ENCODE peak calls at places on chromosomes 5 and 9, in nine cellular contexts. One of them, this sample, is unnamed.

GRCh38 chr5:160315968-160316367 is 3.6 kb upstream of the CCNJL start:
- DNase-seq in CD4-positive, CD25-positive, alpha-beta regulatory T cell: no peak
- DNase-seq in OCI-LY7: peak; percentile 4
- DNase-seq in prostate gland: peak; percentile 39
- DNase-seq in IMR-90: peak; percentile 73
- DNase-seq in adrenal gland: no peak
- DNase-seq in left ventricle myocardium inferior: no peak
- DNase-seq in neuronal stem cell: no peak
- DNase-seq in GM23248: no peak
- DNase-seq in this sample: no peak

GRCh38 chr5:516980-517379 is 7.3 kb downstream of the SLC9A3 start:
- DNase-seq in CD4-positive, CD25-positive, alpha-beta regulatory T cell: no peak
- DNase-seq in left ventricle myocardium inferior: no peak
- DNase-seq in adrenal gland: no peak
- DNase-seq in prostate gland: no peak
- DNase-seq in IMR-90: no peak
- DNase-seq in neuronal stem cell: no peak
- DNase-seq in OCI-LY7: no peak
- DNase-seq in GM23248: no peak
- DNase-seq in this sample: no peak

GRCh38 chr5:140134277-140134935 is 8.7 kb downstream of the IGIP start:
- DNase-seq in GM23248: no peak
- DNase-seq in prostate gland: no peak
- DNase-seq in adrenal gland: peak; percentile 24
- DNase-seq in OCI-LY7: no peak
- DNase-seq in CD4-positive, CD25-positive, alpha-beta regulatory T cell: no peak
- DNase-seq in left ventricle myocardium inferior: no peak
- DNase-seq in IMR-90: no peak
- DNase-seq in neuronal stem cell: no peak
- DNase-seq in this sample: no peak

GRCh38 chr9:115154969-115155534 is 37.1 kb upstream of the TNC start:
- DNase-seq in neuronal stem cell: no peak
- DNase-seq in adrenal gland: no peak
- DNase-seq in IMR-90: no peak
- DNase-seq in CD4-positive, CD25-positive, alpha-beta regulatory T cell: no peak
- DNase-seq in prostate gland: no peak
- DNase-seq in GM23248: no peak
- DNase-seq in OCI-LY7: no peak
- DNase-seq in left ventricle myocardium inferior: no peak
- DNase-seq in this sample: no peak

GRCh38 chr9:22065431-22065830 is 56.3 kb upstream of the CDKN2B start:
- DNase-seq in left ventricle myocardium inferior: no peak
- DNase-seq in prostate gland: no peak
- DNase-seq in CD4-positive, CD25-positive, alpha-beta regulatory T cell: no peak
- DNase-seq in adrenal gland: no peak
- DNase-seq in IMR-90: no peak
- DNase-seq in GM23248: no peak
- DNase-seq in neuronal stem cell: no peak
- DNase-seq in OCI-LY7: no peak
- DNase-seq in this sample: no peak

GRCh38 chr5:172119921-172120688 is 67.9 kb downstream of the STK10 start:
- DNase-seq in adrenal gland: no peak
- DNase-seq in IMR-90: no peak
- DNase-seq in GM23248: no peak
- DNase-seq in neuronal stem cell: no peak
- DNase-seq in CD4-positive, CD25-positive, alpha-beta regulatory T cell: no peak
- DNase-seq in left ventricle myocardium inferior: no peak
- DNase-seq in OCI-LY7: no peak
- DNase-seq in prostate gland: no peak
- DNase-seq in this sample: no peak

GRCh38 chr5:66643383-66643782 is 47.2 kb downstream of the MAST4 start:
- DNase-seq in GM23248: no peak
- DNase-seq in CD4-positive, CD25-positive, alpha-beta regulatory T cell: no peak
- DNase-seq in IMR-90: no peak
- DNase-seq in prostate gland: no peak
- DNase-seq in OCI-LY7: no peak
- DNase-seq in neuronal stem cell: no peak
- DNase-seq in left ventricle myocardium inferior: no peak
- DNase-seq in adrenal gland: no peak
- DNase-seq in this sample: no peak

GRCh38 chr5:135195267-135195603 is 161.2 kb upstream of the PITX1 start:
- DNase-seq in IMR-90: no peak
- DNase-seq in CD4-positive, CD25-positive, alpha-beta regulatory T cell: no peak
- DNase-seq in adrenal gland: peak; percentile 29
- DNase-seq in prostate gland: no peak
- DNase-seq in GM23248: peak; percentile 35
- DNase-seq in neuronal stem cell: no peak
- DNase-seq in left ventricle myocardium inferior: no peak
- DNase-seq in OCI-LY7: no peak
- DNase-seq in this sample: no peak

GRCh38 chr5:68409259-68409658 is 193.7 kb downstream of the PIK3R1 start:
- DNase-seq in CD4-positive, CD25-positive, alpha-beta regulatory T cell: no peak
- DNase-seq in OCI-LY7: no peak
- DNase-seq in adrenal gland: no peak
- DNase-seq in GM23248: peak; percentile 80
- DNase-seq in IMR-90: peak; percentile 55
- DNase-seq in prostate gland: no peak
- DNase-seq in left ventricle myocardium inferior: no peak
- DNase-seq in neuronal stem cell: no peak
- DNase-seq in this sample: no peak

GRCh38 chr5:83516962-83517750 is 45.6 kb downstream of the VCAN start:
- DNase-seq in neuronal stem cell: no peak
- DNase-seq in IMR-90: peak; percentile 55
- DNase-seq in adrenal gland: no peak
- DNase-seq in OCI-LY7: no peak
- DNase-seq in left ventricle myocardium inferior: no peak
- DNase-seq in prostate gland: no peak
- DNase-seq in GM23248: peak; percentile 34
- DNase-seq in CD4-positive, CD25-positive, alpha-beta regulatory T cell: no peak
- DNase-seq in this sample: no peak

GRCh38 chr9:133000842-133001241 is 22.3 kb downstream of the GFI1B start:
- DNase-seq in adrenal gland: no peak
- DNase-seq in neuronal stem cell: no peak
- DNase-seq in CD4-positive, CD25-positive, alpha-beta regulatory T cell: no peak
- DNase-seq in IMR-90: no peak
- DNase-seq in OCI-LY7: no peak
- DNase-seq in prostate gland: no peak
- DNase-seq in GM23248: no peak
- DNase-seq in left ventricle myocardium inferior: no peak
- DNase-seq in this sample: no peak

GRCh38 chr9:71937070-71937625 is 25.7 kb downstream of the C9orf85 start:
- DNase-seq in OCI-LY7: no peak
- DNase-seq in adrenal gland: no peak
- DNase-seq in neuronal stem cell: no peak
- DNase-seq in GM23248: no peak
- DNase-seq in IMR-90: no peak
- DNase-seq in CD4-positive, CD25-positive, alpha-beta regulatory T cell: no peak
- DNase-seq in prostate gland: no peak
- DNase-seq in left ventricle myocardium inferior: no peak
- DNase-seq in this sample: no peak

GRCh38 chr9:136059321-136059791 is 35.7 kb downstream of the NACC2 start:
- DNase-seq in OCI-LY7: no peak
- DNase-seq in CD4-positive, CD25-positive, alpha-beta regulatory T cell: no peak
- DNase-seq in GM23248: no peak
- DNase-seq in adrenal gland: peak; percentile 47
- DNase-seq in neuronal stem cell: no peak
- DNase-seq in prostate gland: no peak
- DNase-seq in left ventricle myocardium inferior: no peak
- DNase-seq in IMR-90: no peak
- DNase-seq in this sample: no peak

GRCh38 chr9:7936201-7936600 is 136.6 kb upstream of the DMAC1 start:
- DNase-seq in left ventricle myocardium inferior: no peak
- DNase-seq in OCI-LY7: no peak
- DNase-seq in IMR-90: no peak
- DNase-seq in GM23248: no peak
- DNase-seq in prostate gland: no peak
- DNase-seq in neuronal stem cell: no peak
- DNase-seq in adrenal gland: no peak
- DNase-seq in CD4-positive, CD25-positive, alpha-beta regulatory T cell: no peak
- DNase-seq in this sample: peak; percentile 23

DNA sequence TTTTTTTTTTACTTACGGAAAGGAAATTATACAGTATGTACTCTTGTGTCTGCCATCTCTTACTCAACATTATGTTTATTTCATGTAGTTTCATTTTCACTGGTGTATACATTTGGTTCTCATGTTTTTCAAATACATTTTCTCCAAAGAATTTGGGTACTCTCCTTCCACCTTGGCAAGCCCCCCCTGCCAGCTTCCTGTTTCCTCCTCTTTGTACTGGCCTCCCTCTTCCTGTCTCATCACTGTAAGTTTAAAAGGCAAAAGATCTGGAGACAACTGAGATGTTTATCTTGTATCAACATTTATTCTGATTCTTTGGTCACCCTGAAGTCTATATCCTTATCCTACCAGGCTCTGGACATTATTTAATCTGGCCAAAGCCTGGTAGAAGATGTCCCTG is 207.2 kb downstream of the SAXO1 start:
- DNase-seq in prostate gland: no peak
- DNase-seq in adrenal gland: no peak
- DNase-seq in IMR-90: peak; percentile 19
- DNase-seq in CD4-positive, CD25-positive, alpha-beta regulatory T cell: no peak
- DNase-seq in GM23248: no peak
- DNase-seq in OCI-LY7: no peak
- DNase-seq in neuronal stem cell: no peak
- DNase-seq in left ventricle myocardium inferior: no peak
- DNase-seq in this sample: no peak
- H3K36me3 ChIP-seq in prostate gland: no peaks in the 10 kb centered on the region
- H3K36me3 ChIP-seq in adrenal gland: no peaks in the 10 kb centered on the region
- H3K36me3 ChIP-seq in IMR-90: no peaks in the 10 kb centered on the region
- H3K36me3 ChIP-seq in CD4-positive, CD25-positive, alpha-beta regulatory T cell: no peaks in the 10 kb centered on the region
- H3K36me3 ChIP-seq in GM23248: peaks cover 76% of the 10 kb centered on the region
- H3K36me3 ChIP-seq in OCI-LY7: no peaks in the 10 kb centered on the region
- H3K36me3 ChIP-seq in neuronal stem cell: no peaks in the 10 kb centered on the region
- H3K36me3 ChIP-seq in left ventricle myocardium inferior: no peaks in the 10 kb centered on the region
- H3K36me3 ChIP-seq in this sample: no peaks in the 10 kb centered on the region

DNA sequence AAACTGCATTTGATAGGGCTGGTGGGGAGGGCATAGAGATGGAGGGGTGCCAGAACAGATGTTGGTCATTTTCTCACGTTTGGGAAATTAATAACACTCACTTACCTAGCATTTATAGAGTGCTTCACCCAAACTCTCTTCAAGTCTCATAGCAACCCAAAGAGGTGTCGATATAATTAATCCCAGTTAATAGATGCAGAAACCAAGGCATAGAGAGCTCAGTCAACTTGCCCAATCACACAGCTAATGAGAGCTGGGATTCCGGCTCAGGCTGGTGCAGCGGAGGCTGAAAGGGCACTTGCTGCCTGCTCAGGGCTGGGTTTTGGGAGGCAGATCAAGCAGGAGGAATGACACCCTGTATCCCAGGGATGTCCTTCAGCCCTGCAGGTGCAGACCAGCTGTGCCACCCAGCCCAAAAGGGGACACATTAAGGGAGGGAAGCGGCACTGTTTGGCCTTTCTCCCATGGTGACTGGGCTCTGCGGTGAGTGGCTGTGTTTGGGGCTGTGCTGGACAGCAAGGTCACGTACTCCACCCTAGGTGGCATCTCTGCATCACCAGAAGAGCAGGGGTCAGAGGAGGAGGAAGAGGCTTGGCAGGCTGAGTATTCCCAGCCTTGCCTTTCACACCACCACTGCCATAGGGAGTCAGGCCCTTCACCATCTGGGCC is 124.0 kb downstream of the MVB12B start:
- DNase-seq in prostate gland: no peak
- DNase-seq in IMR-90: no peak
- DNase-seq in left ventricle myocardium inferior: no peak
- DNase-seq in adrenal gland: no peak
- DNase-seq in GM23248: no peak
- DNase-seq in CD4-positive, CD25-positive, alpha-beta regulatory T cell: no peak
- DNase-seq in OCI-LY7: no peak
- DNase-seq in neuronal stem cell: no peak
- DNase-seq in this sample: no peak
- H3K4me1 ChIP-seq in prostate gland: no peaks in the 10 kb centered on the region
- H3K4me1 ChIP-seq in IMR-90: no peaks in the 10 kb centered on the region
- H3K4me1 ChIP-seq in left ventricle myocardium inferior: no peaks in the 10 kb centered on the region
- H3K4me1 ChIP-seq in adrenal gland: no peaks in the 10 kb centered on the region
- H3K4me1 ChIP-seq in GM23248: no peaks in the 10 kb centered on the region
- H3K4me1 ChIP-seq in CD4-positive, CD25-positive, alpha-beta regulatory T cell: no peaks in the 10 kb centered on the region
- H3K4me1 ChIP-seq in OCI-LY7: no peaks in the 10 kb centered on the region
- H3K4me1 ChIP-seq in neuronal stem cell: peaks cover 11% of the 10 kb centered on the region
- H3K4me1 ChIP-seq in this sample: no peaks in the 10 kb centered on the region

DNA sequence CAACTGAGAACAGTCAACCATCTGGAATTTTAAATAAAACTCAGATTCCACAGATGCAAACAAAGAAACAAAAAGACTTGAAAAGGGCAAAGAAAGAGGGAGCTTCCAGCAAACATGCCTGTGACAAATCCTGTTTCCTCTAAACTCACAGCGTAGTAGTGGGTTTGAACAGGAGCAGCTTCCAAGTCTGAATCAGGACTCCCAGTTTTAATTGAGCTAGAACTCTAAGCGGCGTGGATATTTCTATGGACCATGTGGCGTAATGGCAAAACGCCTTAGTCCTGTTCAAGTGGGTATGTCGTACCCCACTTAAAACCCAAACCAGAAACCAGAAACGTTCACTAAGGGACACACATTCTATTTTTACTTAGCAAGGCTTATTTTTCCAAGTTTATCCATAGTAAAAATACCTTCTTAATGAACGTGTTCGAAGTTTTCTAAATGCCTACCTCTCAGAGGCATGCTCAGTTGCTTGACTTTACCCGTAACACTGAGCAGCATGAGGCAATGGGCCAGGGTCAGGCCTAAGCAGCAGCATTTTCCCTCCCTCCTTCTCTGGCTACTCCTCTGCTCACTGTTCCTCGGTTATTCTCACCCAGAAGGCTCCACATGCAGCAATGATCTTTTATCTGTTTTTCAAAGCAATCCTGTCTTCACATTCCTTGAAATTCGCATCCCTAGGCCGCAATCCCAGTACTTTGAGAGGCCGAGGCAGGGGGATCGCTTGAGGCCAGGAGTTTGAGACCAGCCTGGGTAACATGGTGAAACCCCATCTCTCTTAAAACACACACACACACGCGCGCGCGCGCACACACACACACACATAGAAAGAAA is 77.9 kb downstream of the FNBP1 start:
- DNase-seq in neuronal stem cell: peak; percentile 26
- DNase-seq in GM23248: peak; percentile 85
- DNase-seq in left ventricle myocardium inferior: no peak
- DNase-seq in OCI-LY7: no peak
- DNase-seq in adrenal gland: peak; percentile 37
- DNase-seq in prostate gland: no peak
- DNase-seq in CD4-positive, CD25-positive, alpha-beta regulatory T cell: no peak
- DNase-seq in IMR-90: peak; percentile 93
- DNase-seq in this sample: no peak
- H3K4me3 ChIP-seq in neuronal stem cell: no peak overlapping the region
- H3K4me3 ChIP-seq in GM23248: peak overlapping the region; percentile 42
- H3K4me3 ChIP-seq in left ventricle myocardium inferior: no peak overlapping the region
- H3K4me3 ChIP-seq in OCI-LY7: no peak overlapping the region
- H3K4me3 ChIP-seq in adrenal gland: no peak overlapping the region
- H3K4me3 ChIP-seq in prostate gland: no peak overlapping the region
- H3K4me3 ChIP-seq in CD4-positive, CD25-positive, alpha-beta regulatory T cell: no peak overlapping the region
- H3K4me3 ChIP-seq in IMR-90: no peak overlapping the region
- H3K4me3 ChIP-seq in this sample: no peak overlapping the region

DNA sequence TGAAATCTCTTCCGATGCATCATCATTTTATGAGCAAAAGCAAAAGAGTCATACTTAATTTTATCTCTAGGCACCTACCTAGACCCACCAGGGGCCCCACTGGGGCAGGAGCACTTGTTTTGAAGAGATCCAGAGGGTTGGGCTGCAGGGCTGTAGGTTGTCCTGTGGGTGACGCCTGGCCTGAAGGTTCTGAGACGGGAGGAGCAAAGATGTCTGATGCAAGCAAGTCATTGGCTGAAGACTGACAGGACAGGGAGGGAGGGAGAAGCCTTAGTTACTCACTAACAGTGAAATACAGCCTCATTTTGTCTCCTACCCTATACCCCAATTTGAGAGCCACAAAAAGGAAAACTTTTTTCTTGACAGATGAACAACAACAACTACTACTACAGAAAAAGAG is 17.1 kb upstream of the C9 start:
- DNase-seq in prostate gland: no peak
- DNase-seq in left ventricle myocardium inferior: no peak
- DNase-seq in neuronal stem cell: no peak
- DNase-seq in adrenal gland: no peak
- DNase-seq in CD4-positive, CD25-positive, alpha-beta regulatory T cell: no peak
- DNase-seq in GM23248: peak; percentile 37
- DNase-seq in OCI-LY7: no peak
- DNase-seq in IMR-90: no peak
- DNase-seq in this sample: no peak
- H3K36me3 ChIP-seq in prostate gland: no peaks in the 10 kb centered on the region
- H3K36me3 ChIP-seq in left ventricle myocardium inferior: peaks cover 56% of the 10 kb centered on the region
- H3K36me3 ChIP-seq in neuronal stem cell: peaks cover 4% of the 10 kb centered on the region
- H3K36me3 ChIP-seq in adrenal gland: no peaks in the 10 kb centered on the region
- H3K36me3 ChIP-seq in CD4-positive, CD25-positive, alpha-beta regulatory T cell: no peaks in the 10 kb centered on the region
- H3K36me3 ChIP-seq in GM23248: peaks cover 98% of the 10 kb centered on the region
- H3K36me3 ChIP-seq in OCI-LY7: no peaks in the 10 kb centered on the region
- H3K36me3 ChIP-seq in IMR-90: peaks cover 53% of the 10 kb centered on the region
- H3K36me3 ChIP-seq in this sample: no peaks in the 10 kb centered on the region

This sample was measured in left lung.